ENCODE peak calls at places on chromosomes 11 and 22, in four cellular contexts. V, T, N and S are unnamed samples.

GRCh38 chr11:9206496-9206895 is 58.7 kb downstream of the DENND5A start:
- DNase-seq in V (no peak), T (no peak), N (no peak), S (no peak)

GRCh38 chr11:117730256-117730800 is 66.7 kb downstream of the DSCAML1 start:
- DNase-seq in V (no peak), T (no peak), N (no peak), S (no peak)

GRCh38 chr22:17781319-17782031 is 7.2 kb upstream of the BID start:
- DNase-seq in V (no peak), T (no peak), N (peak; percentile 30), S (peak; percentile 33)

GRCh38 chr22:37403267-37403960 is 23.9 kb downstream of the ELFN2 start:
- DNase-seq in V (peak; percentile 2), T (no peak), N (no peak), S (no peak)

GRCh38 chr11:61429346-61429690 is 457 bp downstream of the CPSF7 start:
- DNase-seq in V (no peak), T (peak; percentile 51), N (peak; percentile 56), S (peak; percentile 58)

GRCh38 chr22:30078320-30079311 is 1.6 kb upstream of the HORMAD2 start:
- DNase-seq in V (peak; percentile 38), T (no peak), N (no peak), S (no peak)

GRCh38 chr11:81989093-81989492 is 744.6 kb downstream of the FAM181B start:
- DNase-seq in V (no peak), T (no peak), N (no peak), S (no peak)

GRCh38 chr11:123640677-123641494 is 13.5 kb downstream of the SCN3B start:
- DNase-seq in V (no peak), T (peak; percentile 12), N (peak; percentile 43), S (no peak)

GRCh38 chr22:46587492-46588278 is 32.5 kb upstream of the GRAMD4 start:
- DNase-seq in V (no peak), T (no peak), N (no peak), S (no peak)

GRCh38 chr11:82906236-82906635 is 4.7 kb downstream of the DDIAS start:
- DNase-seq in V (peak; percentile 45), T (no peak), N (no peak), S (no peak)

GRCh38 chr11:134581966-134582787 is 170.1 kb upstream of the B3GAT1 start:
- DNase-seq in V (no peak), T (no peak), N (no peak), S (no peak)

GRCh38 chr11:46762248-46762647 is 43.2 kb downstream of the F2 start:
- DNase-seq in V (no peak), T (no peak), N (no peak), S (no peak)

GRCh38 chr11:898160-898517 is 12.5 kb downstream of the CHID1 start:
- DNase-seq in V (no peak), T (no peak), N (peak; percentile 27), S (no peak)